ENCODE peak calls at places on chromosomes 1 and 21, in eight cellular contexts. R is brain microvascular endothelial cell; G is SK-MEL-5; W is NAMALWA; I is GM23248; Q is stimulated activated CD4-positive, alpha-beta T cell treated with anti-CD3 and anti-CD28 coated beads, Interleukin-2, amount 100 ng/mL, for 24 hours; H is T-helper 2 cell; V is HT-29. X is an unnamed sample.

GRCh38 chr1:224783006-224783651 is 146.3 kb upstream of the DNAH14 start:
- DNase-seq in R (no peak), G (no peak), W (no peak), I (no peak), Q (no peak), H (no peak), V (peak; percentile 5), X (no peak)

GRCh38 chr1:23720256-23720995 is 22.8 kb upstream of the ELOA start:
- DNase-seq in R (no peak), G (no peak), W (peak; percentile 61), I (peak; percentile 43), Q (peak; percentile 17), H (no peak), V (no peak), X (no peak)

GRCh38 chr1:29394521-29394921 is 158.2 kb downstream of the PTPRU start:
- DNase-seq in R (no peak), G (no peak), W (no peak), I (no peak), Q (no peak), H (no peak), V (no peak), X (no peak)

GRCh38 chr1:100077525-100077924 is 55.2 kb downstream of the SASS6 start:
- DNase-seq in R (peak; percentile 28), G (no peak), W (no peak), I (no peak), Q (no peak), H (no peak), V (no peak), X (peak; percentile 16)

GRCh38 chr1:165560834-165561233 is 17.0 kb downstream of the LRRC52 start:
- DNase-seq in R (no peak), G (no peak), W (no peak), I (no peak), Q (no peak), H (no peak), V (no peak), X (no peak)

GRCh38 chr1:99963041-99963795 is 6.6 kb upstream of the SLC35A3 start:
- DNase-seq in R (peak; percentile 19), G (no peak), W (no peak), I (peak; percentile 71), Q (no peak), H (no peak), V (no peak), X (peak; percentile 67)

GRCh38 chr21:36757246-36757645 is 58.3 kb downstream of the SIM2 start:
- DNase-seq in R (no peak), G (no peak), W (no peak), I (no peak), Q (no peak), H (no peak), V (no peak), X (no peak)

GRCh38 chr1:184748767-184749166 is 5.9 kb downstream of the EDEM3 start:
- DNase-seq in R (no peak), G (no peak), W (no peak), I (peak; percentile 36), Q (no peak), H (no peak), V (no peak), X (peak; percentile 43)

GRCh38 chr21:20519076-20519475 is 479.1 kb upstream of the NCAM2 start:
- DNase-seq in R (no peak), G (no peak), W (no peak), I (no peak), Q (no peak), H (no peak), V (no peak), X (no peak)

GRCh38 chr1:221887091-221887746 is 145.3 kb upstream of the DUSP10 start:
- DNase-seq in R (peak; percentile 78), G (peak; percentile 81), W (no peak), I (peak; percentile 97), Q (no peak), H (no peak), V (peak; percentile 40), X (peak; percentile 73)

GRCh38 chr21:38775733-38776132 is 30.0 kb upstream of the ETS2 start:
- DNase-seq in R (no peak), G (no peak), W (no peak), I (no peak), Q (no peak), H (no peak), V (no peak), X (no peak)

GRCh38 chr1:50163674-50164073 is 55.0 kb downstream of the ELAVL4 start:
- DNase-seq in R (no peak), G (no peak), W (no peak), I (no peak), Q (no peak), H (no peak), V (no peak), X (no peak)

GRCh38 chr1:94955767-94956632 is 29.1 kb upstream of the CNN3 start:
- DNase-seq in R (no peak), G (no peak), W (no peak), I (peak; percentile 47), Q (no peak), H (no peak), V (no peak), X (peak; percentile 45)

GRCh38 chr1:39160703-39161102 is 43.8 kb upstream of the MACF1 start:
- DNase-seq in R (no peak), G (no peak), W (no peak), I (peak; percentile 37), Q (no peak), H (no peak), V (no peak), X (peak; percentile 37)

GRCh38 chr1:43366601-43367025 is 1.2 kb downstream of the ELOVL1 start:
- DNase-seq in R (no peak), G (no peak), W (no peak), I (no peak), Q (no peak), H (no peak), V (peak; percentile 59), X (no peak)

GRCh38 chr1:211553549-211553948 is 25.4 kb downstream of the SLC30A1 start:
- DNase-seq in R (no peak), G (no peak), W (no peak), I (no peak), Q (no peak), H (no peak), V (no peak), X (no peak)

GRCh38 chr1:89935235-89935634 is 59.7 kb upstream of the ZNF326 start:
- DNase-seq in R (no peak), G (no peak), W (no peak), I (no peak), Q (no peak), H (no peak), V (no peak), X (no peak)

GRCh38 chr1:85495556-85495955 is 30.6 kb upstream of the DDAH1 start:
- DNase-seq in R (peak; percentile 55), G (no peak), W (no peak), I (peak; percentile 74), Q (no peak), H (no peak), V (peak; percentile 60), X (peak; percentile 11)

GRCh38 chr1:94805912-94806311 is 14.2 kb upstream of the SLC44A3 start:
- DNase-seq in R (peak; percentile 45), G (peak; percentile 74), W (peak; percentile 71), I (peak; percentile 73), Q (peak; percentile 55), H (peak; percentile 15), V (peak; percentile 73), X (peak; percentile 72)

GRCh38 chr1:157284446-157284845 is 146.3 kb upstream of the ETV3 start:
- DNase-seq in R (no peak), G (no peak), W (no peak), I (no peak), Q (no peak), H (no peak), V (no peak), X (no peak)

GRCh38 chr1:169217621-169218020 is 111.1 kb downstream of the ATP1B1 start:
- DNase-seq in R (no peak), G (no peak), W (no peak), I (no peak), Q (no peak), H (no peak), V (no peak), X (no peak)

GRCh38 chr1:170168263-170168662 is 22.5 kb downstream of the NTMT2 start:
- DNase-seq in R (no peak), G (no peak), W (peak; percentile 18), I (peak; percentile 55), Q (no peak), H (no peak), V (no peak), X (peak; percentile 67)

GRCh38 chr1:61183471-61184034 is 101.2 kb downstream of the NFIA start:
- DNase-seq in R (peak; percentile 42), G (no peak), W (peak; percentile 26), I (peak; percentile 34), Q (no peak), H (no peak), V (peak; percentile 52), X (peak; percentile 78)

X was measured in fibroblast of the aortic adventitia.